ENCODE peak calls at places on chromosomes 3 and 15, in six cellular contexts. Y is stimulated activated naive B cell treated with anti-CD40 and anti-IgM and Interleukin-4, amounts not matched to agents 10 μg/mL and 1 μg/mL and 100 μg/mL, for 72 hours; K is stimulated activated CD4-positive, alpha-beta T cell treated with anti-CD3 and anti-CD28 coated beads, Interleukin-1b, Interleukin-23, amount 100 ng/mL, for 4 hours; W is 8988T; B is T-helper 9 cell; P is NCI-H748 treated with DMSO at 0.1 percent for 48 hours. I is an unnamed sample.

GRCh38 chr3:61563614-61564404 is 2.4 kb downstream of the PTPRG start:
- DNase-seq in Y (no peak), K (no peak), W (no peak), B (no peak), P (no peak), I (no peak)

GRCh38 chr3:133940536-133940935 is 44.9 kb upstream of the RAB6B start:
- DNase-seq in Y (no peak), K (no peak), W (no peak), B (no peak), P (no peak), I (no peak)

GRCh38 chr3:196120291-196120951 is 38.5 kb upstream of the TFRC start:
- DNase-seq in Y (no peak), K (no peak), W (no peak), B (no peak), P (no peak), I (no peak)

GRCh38 chr3:7332696-7333095 is 471.8 kb downstream of the GRM7 start:
- DNase-seq in Y (no peak), K (no peak), W (no peak), B (no peak), P (no peak), I (no peak)

GRCh38 chr15:100168787-100169186 is 173.0 kb downstream of the ADAMTS17 start:
- DNase-seq in Y (no peak), K (no peak), W (no peak), B (no peak), P (no peak), I (no peak)

GRCh38 chr15:76223521-76223920 is 87.7 kb downstream of the ETFA start:
- DNase-seq in Y (no peak), K (no peak), W (no peak), B (no peak), P (no peak), I (no peak)

GRCh38 chr3:8484409-8485140 is 17.0 kb upstream of the LMCD1 start:
- DNase-seq in Y (no peak), K (no peak), W (no peak), B (no peak), P (no peak), I (no peak)

GRCh38 chr15:62324382-62324781 is 159.3 kb upstream of the C2CD4B start:
- DNase-seq in Y (no peak), K (no peak), W (no peak), B (no peak), P (no peak), I (no peak)

GRCh38 chr3:59563966-59564365 is 514.1 kb upstream of the CFAP20DC start:
- DNase-seq in Y (no peak), K (no peak), W (no peak), B (no peak), P (no peak), I (no peak)

GRCh38 chr3:193488741-193489140 is 66.0 kb downstream of the ATP13A4 start:
- DNase-seq in Y (no peak), K (no peak), W (no peak), B (no peak), P (no peak), I (no peak)